ENCODE peak calls at places on chromosomes 4 and X, in seven cellular contexts. Y is upper lobe of left lung, X is GM23248, L is GM23338, J is pancreas, E is heart right ventricle, B is psoas muscle. U is an unnamed sample.

GRCh38 chr4:76341063-76341462 is 34.5 kb downstream of the STBD1 start:
- DNase-seq in Y (no peak), X (peak), L (no peak), J (no peak), E (no peak), B (no peak), U (peak)

GRCh38 chr4:185237185-185237584 is 27.8 kb downstream of the SNX25 start:
- DNase-seq in Y (no peak), X (no peak), L (no peak), J (no peak), E (peak), B (no peak), U (peak)

GRCh38 chrX:81110286-81110685 is 91.4 kb downstream of the HMGN5 start:
- DNase-seq in Y (no peak), X (no peak), L (no peak), J (no peak), E (no peak), B (no peak), U (no peak)

GRCh38 chr4:110793890-110794588 is 171.2 kb upstream of the PITX2 start:
- DNase-seq in Y (no peak), X (no peak), L (peak), J (no peak), E (no peak), B (no peak), U (no peak)

GRCh38 chrX:153862369-153863250 is 23.4 kb downstream of the L1CAM start:
- DNase-seq in Y (no peak), X (no peak), L (no peak), J (no peak), E (no peak), B (no peak), U (peak)

GRCh38 chr4:15003891-15004700 is 1.8 kb downstream of the CPEB2 start:
- DNase-seq in Y (peak), X (peak), L (peak), J (peak), E (peak), B (peak), U (peak)

GRCh38 chr4:30295652-30296051 is 424.5 kb upstream of the PCDH7 start:
- DNase-seq in Y (peak), X (no peak), L (peak), J (no peak), E (no peak), B (no peak), U (no peak)

GRCh38 chrX:14363719-14364118 is 165.6 kb upstream of the GLRA2 start:
- DNase-seq in Y (no peak), X (peak), L (no peak), J (no peak), E (no peak), B (no peak), U (no peak)

GRCh38 chr4:86757468-86757867 is 91.7 kb downstream of the SLC10A6 start:
- DNase-seq in Y (no peak), X (no peak), L (no peak), J (no peak), E (no peak), B (no peak), U (no peak)

GRCh38 chr4:121472937-121473721 is 92.3 kb upstream of the QRFPR start:
- DNase-seq in Y (no peak), X (no peak), L (no peak), J (no peak), E (no peak), B (no peak), U (no peak)

GRCh38 chr4:147518846-147519767 is 38.2 kb downstream of the EDNRA start:
- DNase-seq in Y (no peak), X (peak), L (peak), J (peak), E (peak), B (no peak), U (peak)

GRCh38 chr4:6658635-6659075 is 18.2 kb downstream of the MRFAP1 start:
- DNase-seq in Y (peak), X (peak), L (peak), J (no peak), E (no peak), B (peak), U (no peak)

GRCh38 chrX:107716045-107716684 is 59.4 kb downstream of the TSC22D3 start:
- DNase-seq in Y (peak), X (peak), L (peak), J (no peak), E (no peak), B (peak), U (no peak)

GRCh38 chr4:182918791-182919302 is 1.7 kb upstream of the DCTD start:
- DNase-seq in Y (no peak), X (peak), L (no peak), J (no peak), E (no peak), B (no peak), U (no peak)

GRCh38 chr4:110636231-110636676 is 13.4 kb upstream of the PITX2 start:
- DNase-seq in Y (no peak), X (no peak), L (peak), J (no peak), E (no peak), B (peak), U (peak)

GRCh38 chrX:118685393-118685792 is 42.0 kb upstream of the IL13RA1 start:
- DNase-seq in Y (no peak), X (no peak), L (no peak), J (no peak), E (no peak), B (no peak), U (no peak)

GRCh38 chr4:91936301-91936700 is 367.5 kb upstream of the GRID2 start:
- DNase-seq in Y (no peak), X (peak), L (no peak), J (no peak), E (no peak), B (no peak), U (no peak)

GRCh38 chr4:128600996-128601857 is 208.3 kb upstream of the JADE1 start:
- DNase-seq in Y (no peak), X (peak), L (no peak), J (peak), E (peak), B (peak), U (peak)

GRCh38 chr4:55186123-55186522 is 60.7 kb upstream of the KDR start:
- DNase-seq in Y (no peak), X (no peak), L (peak), J (no peak), E (no peak), B (no peak), U (no peak)

GRCh38 chrX:118240359-118240758 is 105.5 kb upstream of the WDR44 start:
- DNase-seq in Y (no peak), X (no peak), L (no peak), J (no peak), E (peak), B (no peak), U (peak)

GRCh38 chr4:165302658-165303057 is 24.8 kb upstream of the MSMO1 start:
- DNase-seq in Y (no peak), X (no peak), L (no peak), J (no peak), E (no peak), B (no peak), U (no peak)

GRCh38 chr4:165299399-165300060 is 27.9 kb upstream of the MSMO1 start:
- DNase-seq in Y (no peak), X (no peak), L (peak), J (no peak), E (no peak), B (no peak), U (no peak)

GRCh38 chr4:165297626-165298025 is 29.8 kb upstream of the MSMO1 start:
- DNase-seq in Y (no peak), X (no peak), L (no peak), J (no peak), E (no peak), B (no peak), U (no peak)

GRCh38 chr4:165301833-165302232 is 25.6 kb upstream of the MSMO1 start:
- DNase-seq in Y (no peak), X (peak), L (no peak), J (no peak), E (no peak), B (no peak), U (peak)
- H3K27ac ChIP-seq in Y (peak), X (no peak), L (no peak), J (no peak), E (no peak), B (no peak), U (no peak)

GRCh38 chr4:74503580-74503979 is 58.6 kb downstream of the AREG start:
- DNase-seq in Y (no peak), X (peak), L (no peak), J (no peak), E (no peak), B (no peak), U (peak)
- H3K27ac ChIP-seq in Y (no peak), X (no peak), L (no peak), J (no peak), E (no peak), B (no peak), U (peak)

GRCh38 chr4:145523117-145523516 is 41.5 kb downstream of the SMAD1 start:
- DNase-seq in Y (no peak), X (peak), L (no peak), J (no peak), E (no peak), B (no peak), U (no peak)

GRCh38 chr4:145521282-145521681 is 39.6 kb downstream of the SMAD1 start:
- DNase-seq in Y (no peak), X (no peak), L (no peak), J (no peak), E (no peak), B (no peak), U (no peak)

GRCh38 chr4:145527773-145528172 is 46.1 kb downstream of the SMAD1 start:
- DNase-seq in Y (peak), X (no peak), L (no peak), J (no peak), E (no peak), B (no peak), U (no peak)

GRCh38 chr4:145525291-145525740 is 43.7 kb downstream of the SMAD1 start:
- DNase-seq in Y (peak), X (peak), L (no peak), J (no peak), E (no peak), B (no peak), U (peak)

GRCh38 chr4:145524535-145524934 is 42.9 kb downstream of the SMAD1 start:
- DNase-seq in Y (no peak), X (no peak), L (no peak), J (no peak), E (no peak), B (no peak), U (no peak)
- H3K27ac ChIP-seq in Y (no peak), X (peak), L (no peak), J (no peak), E (no peak), B (peak), U (no peak)

DNA sequence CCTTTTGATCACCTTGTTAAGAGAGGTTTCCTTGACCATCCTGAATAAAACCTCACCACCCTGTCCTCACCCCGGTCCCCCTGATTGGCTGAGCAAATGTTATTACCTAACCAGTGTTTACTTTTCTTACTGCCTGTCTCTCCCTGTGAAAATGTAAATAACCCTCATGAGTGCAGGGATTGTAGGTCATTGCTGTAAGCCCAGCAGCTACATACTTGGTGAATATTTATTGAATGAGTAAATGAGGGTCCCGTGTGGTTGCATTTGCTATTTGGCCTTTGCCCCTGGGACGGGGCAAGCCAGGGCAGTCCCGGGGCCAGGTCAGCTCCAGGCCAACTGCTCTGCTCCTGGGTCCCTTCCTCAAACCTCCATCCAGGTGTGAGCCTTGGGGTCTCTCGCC is 55.5 kb upstream of the CLCN4 start:
- DNase-seq in Y (no peak), X (no peak), L (no peak), J (peak), E (no peak), B (no peak), U (no peak)
- H3K27ac ChIP-seq in Y (peak), X (no peak), L (no peak), J (peak), E (no peak), B (no peak), U (no peak)

GRCh38 chr4:48654015-48654664 is 125.9 kb downstream of the FRYL start:
- DNase-seq in Y (no peak), X (peak), L (no peak), J (no peak), E (no peak), B (no peak), U (no peak)
- H3K27ac ChIP-seq in Y (peak), X (no peak), L (peak), J (no peak), E (peak), B (peak), U (peak)

DNA sequence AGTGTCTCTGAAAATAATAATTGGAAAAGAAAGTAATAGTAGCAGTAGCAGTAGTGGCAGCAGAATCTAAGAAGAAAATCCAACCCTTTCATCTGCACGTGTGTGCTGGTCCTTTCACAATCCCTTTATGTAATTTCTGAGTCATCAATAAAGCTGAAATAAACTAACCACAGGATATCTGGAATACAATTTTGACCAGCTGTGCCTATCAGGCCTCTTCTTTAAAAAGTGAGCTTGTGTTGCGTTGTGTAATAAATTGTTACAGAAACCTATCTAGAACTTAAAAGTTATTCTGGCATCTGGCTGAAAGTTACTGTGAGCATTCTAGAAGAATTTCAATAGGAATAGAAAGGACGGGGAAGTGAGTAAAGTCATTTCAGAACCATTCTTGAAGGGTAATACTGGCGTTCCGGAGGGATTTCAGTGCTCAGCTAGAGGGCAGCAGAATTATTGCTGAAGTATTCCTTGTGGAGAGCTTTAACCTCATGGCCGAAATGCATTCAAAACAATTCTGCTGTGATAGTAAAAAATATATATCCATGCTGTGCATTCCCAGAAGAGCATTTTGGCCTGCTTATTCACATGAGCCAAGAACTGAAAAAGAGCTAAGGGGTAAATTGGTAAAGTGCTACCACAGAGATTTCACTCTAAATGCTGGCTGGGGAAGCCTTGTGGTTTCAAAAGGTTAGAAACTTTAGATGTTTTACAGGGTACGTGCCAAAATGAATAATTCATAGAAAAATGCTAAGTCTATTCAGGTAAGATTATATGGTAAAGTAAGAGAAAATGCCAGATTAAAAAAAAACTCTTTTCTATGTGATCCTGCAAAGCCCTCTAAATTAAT is 260.6 kb downstream of the NKX6-1 start:
- DNase-seq in Y (no peak), X (peak), L (no peak), J (no peak), E (no peak), B (no peak), U (no peak)
- H3K27ac ChIP-seq in Y (no peak), X (no peak), L (no peak), J (no peak), E (no peak), B (no peak), U (no peak)

DNA sequence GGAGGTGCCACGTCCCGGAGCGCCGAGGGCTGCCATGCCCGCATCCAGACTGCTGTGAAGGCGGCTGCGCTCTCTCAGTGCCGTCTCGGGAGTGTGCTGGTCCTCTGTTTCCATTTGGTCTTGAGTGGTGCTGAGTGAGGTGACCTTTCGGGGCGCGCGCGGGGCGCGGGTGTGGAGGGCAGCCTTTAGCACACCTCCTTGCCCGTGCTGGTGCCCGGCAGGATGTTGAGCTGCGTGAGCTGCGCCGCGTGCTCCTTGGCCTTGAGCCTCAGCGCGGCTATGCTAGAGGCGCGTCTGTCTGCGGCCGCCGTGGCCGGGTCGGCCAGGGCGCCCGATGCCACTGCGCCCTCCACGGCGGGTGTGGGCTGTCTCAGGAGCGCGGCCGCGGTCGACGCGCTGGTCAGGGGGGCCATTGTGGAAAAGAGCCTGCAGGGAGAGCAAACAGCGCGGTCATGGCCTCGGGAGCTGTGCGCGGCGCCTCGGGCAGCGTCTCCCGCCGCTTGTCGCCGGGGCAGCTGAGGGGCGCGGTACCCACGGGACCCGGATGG is 11.2 kb downstream of the ARX start:
- DNase-seq in Y (peak), X (no peak), L (no peak), J (no peak), E (no peak), B (no peak), U (peak)
- H3K27ac ChIP-seq in Y (no peak), X (no peak), L (no peak), J (no peak), E (no peak), B (no peak), U (no peak)

GRCh38 chr4:48028654-48029053 is 12.1 kb downstream of the NIPAL1 start:
- DNase-seq in Y (no peak), X (no peak), L (peak), J (no peak), E (no peak), B (no peak), U (no peak)

GRCh38 chr4:48032721-48033120 is 16.1 kb downstream of the NIPAL1 start:
- DNase-seq in Y (no peak), X (no peak), L (no peak), J (no peak), E (no peak), B (no peak), U (no peak)

GRCh38 chr4:48027653-48028052 is 11.1 kb downstream of the NIPAL1 start:
- DNase-seq in Y (no peak), X (no peak), L (no peak), J (no peak), E (no peak), B (no peak), U (no peak)

GRCh38 chr4:48031802-48032525 is 15.4 kb downstream of the NIPAL1 start:
- DNase-seq in Y (no peak), X (peak), L (no peak), J (peak), E (peak), B (peak), U (no peak)

DNA sequence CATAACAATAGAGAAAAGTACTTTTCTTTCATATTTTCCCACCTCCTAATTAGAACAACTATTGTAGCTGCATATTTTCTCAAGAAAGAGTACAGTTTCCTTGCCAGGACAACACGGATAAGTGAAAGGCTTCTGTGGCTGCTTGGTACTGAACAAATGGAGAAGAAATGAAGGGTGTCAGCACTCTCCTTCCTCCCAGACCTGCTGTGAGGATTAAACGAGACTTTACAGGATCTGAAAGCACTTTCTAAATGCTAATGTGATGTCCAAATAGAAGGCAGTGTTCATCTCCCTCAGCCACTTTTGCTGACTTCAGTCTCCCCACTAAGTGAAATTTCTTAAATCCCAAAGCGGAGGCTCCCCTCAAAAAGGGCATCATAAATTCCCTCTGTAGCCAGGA is 13.9 kb downstream of the NIPAL1 start:
- DNase-seq in Y (no peak), X (no peak), L (peak), J (no peak), E (no peak), B (no peak), U (no peak)
- H3K27ac ChIP-seq in Y (no peak), X (no peak), L (peak), J (no peak), E (no peak), B (no peak), U (no peak)

U was measured in osteoblast.